ENCODE peak calls at places on chromosomes 11 and 22, in five cellular contexts. One of them, this sample, is unnamed. For H4K20me1, the result is how much of the 10 kb centered on the place peaks cover.

GRCh38 chr11:58730507-58731089 is 1.1 kb downstream of the GLYAT start:
- DNase-seq in MM.1S: no peak
- DNase-seq in HCT116: no peak
- DNase-seq in SK-N-SH: no peak
- DNase-seq in OCI-LY7: no peak
- DNase-seq in this sample: no peak

GRCh38 chr22:30252411-30253204 is 6.0 kb upstream of the LIF start:
- DNase-seq in MM.1S: no peak
- DNase-seq in HCT116: peak
- DNase-seq in SK-N-SH: no peak
- DNase-seq in OCI-LY7: no peak
- DNase-seq in this sample: no peak

GRCh38 chr22:47284360-47284759 is 521.9 kb downstream of the TBC1D22A start:
- DNase-seq in MM.1S: no peak
- DNase-seq in HCT116: no peak
- DNase-seq in SK-N-SH: no peak
- DNase-seq in OCI-LY7: no peak
- DNase-seq in this sample: no peak

GRCh38 chr11:36030707-36031365 is 87.0 kb downstream of the LDLRAD3 start:
- DNase-seq in MM.1S: no peak
- DNase-seq in HCT116: no peak
- DNase-seq in SK-N-SH: peak
- DNase-seq in OCI-LY7: no peak
- DNase-seq in this sample: no peak

GRCh38 chr11:120954381-120954780 is 69.5 kb upstream of the TBCEL start:
- DNase-seq in MM.1S: no peak
- DNase-seq in HCT116: no peak
- DNase-seq in SK-N-SH: no peak
- DNase-seq in OCI-LY7: no peak
- DNase-seq in this sample: no peak

GRCh38 chr11:44030276-44030932 is 17.4 kb upstream of the ACCSL start:
- DNase-seq in MM.1S: no peak
- DNase-seq in HCT116: no peak
- DNase-seq in SK-N-SH: no peak
- DNase-seq in OCI-LY7: no peak
- DNase-seq in this sample: peak

GRCh38 chr11:33645686-33646085 is 54.9 kb downstream of the C11orf91 start:
- DNase-seq in MM.1S: no peak
- DNase-seq in HCT116: no peak
- DNase-seq in SK-N-SH: no peak
- DNase-seq in OCI-LY7: no peak
- DNase-seq in this sample: no peak

GRCh38 chr22:19187716-19188563 is 9.4 kb upstream of the SLC25A1 start:
- DNase-seq in MM.1S: no peak
- DNase-seq in HCT116: no peak
- DNase-seq in SK-N-SH: no peak
- DNase-seq in OCI-LY7: no peak
- DNase-seq in this sample: no peak

GRCh38 chr11:64376071-64376470 is 17.1 kb downstream of the RPS6KA4 start:
- DNase-seq in MM.1S: no peak
- DNase-seq in HCT116: no peak
- DNase-seq in SK-N-SH: no peak
- DNase-seq in OCI-LY7: no peak
- DNase-seq in this sample: no peak

GRCh38 chr11:115941481-115941993 is 437.3 kb upstream of the CADM1 start:
- DNase-seq in MM.1S: no peak
- DNase-seq in HCT116: no peak
- DNase-seq in SK-N-SH: no peak
- DNase-seq in OCI-LY7: no peak
- DNase-seq in this sample: no peak

GRCh38 chr22:22931557-22932270 is 44.1 kb downstream of the IGLL5 start:
- DNase-seq in MM.1S: peak
- DNase-seq in HCT116: no peak
- DNase-seq in SK-N-SH: no peak
- DNase-seq in OCI-LY7: peak
- DNase-seq in this sample: no peak

GRCh38 chr11:121596195-121597145 is 143.7 kb upstream of the SORL1-AS1 start:
- DNase-seq in MM.1S: no peak
- DNase-seq in HCT116: no peak
- DNase-seq in SK-N-SH: no peak
- DNase-seq in OCI-LY7: no peak
- DNase-seq in this sample: no peak

GRCh38 chr22:41301085-41302015 is at the start of gene ZC3H7B:
- DNase-seq in MM.1S: peak
- DNase-seq in HCT116: no peak
- DNase-seq in SK-N-SH: peak
- DNase-seq in OCI-LY7: peak
- DNase-seq in this sample: peak

GRCh38 chr11:124935548-124936514 is at the start of gene HEPACAM:
- DNase-seq in MM.1S: no peak
- DNase-seq in HCT116: no peak
- DNase-seq in SK-N-SH: no peak
- DNase-seq in OCI-LY7: no peak
- DNase-seq in this sample: no peak

GRCh38 chr11:82906236-82906635 is 4.7 kb downstream of the DDIAS start:
- DNase-seq in MM.1S: peak
- DNase-seq in HCT116: peak
- DNase-seq in SK-N-SH: no peak
- DNase-seq in OCI-LY7: peak
- DNase-seq in this sample: peak

GRCh38 chr22:32204211-32204855 is 540 bp downstream of the RFPL2 start:
- DNase-seq in MM.1S: no peak
- DNase-seq in HCT116: no peak
- DNase-seq in SK-N-SH: peak
- DNase-seq in OCI-LY7: no peak
- DNase-seq in this sample: peak

GRCh38 chr22:38282397-38282796 is 9.6 kb upstream of the TMEM184B start:
- DNase-seq in MM.1S: no peak
- DNase-seq in HCT116: no peak
- DNase-seq in SK-N-SH: no peak
- DNase-seq in OCI-LY7: no peak
- DNase-seq in this sample: no peak

GRCh38 chr11:73753938-73754337 is 6.9 kb downstream of the RAB6A start:
- DNase-seq in MM.1S: no peak
- DNase-seq in HCT116: no peak
- DNase-seq in SK-N-SH: no peak
- DNase-seq in OCI-LY7: no peak
- DNase-seq in this sample: peak

GRCh38 chr11:116257871-116258270 is 514.9 kb downstream of the BUD13 start:
- DNase-seq in MM.1S: no peak
- DNase-seq in HCT116: no peak
- DNase-seq in SK-N-SH: no peak
- DNase-seq in OCI-LY7: no peak
- DNase-seq in this sample: no peak

GRCh38 chr22:16956290-16956689 is 51.7 kb downstream of the GAB4 start:
- DNase-seq in MM.1S: no peak
- DNase-seq in HCT116: no peak
- DNase-seq in SK-N-SH: no peak
- DNase-seq in OCI-LY7: no peak
- DNase-seq in this sample: no peak

GRCh38 chr11:23288001-23288783 is 427.9 kb upstream of the CCDC179 start:
- DNase-seq in MM.1S: no peak
- DNase-seq in HCT116: no peak
- DNase-seq in SK-N-SH: no peak
- DNase-seq in OCI-LY7: no peak
- DNase-seq in this sample: no peak

GRCh38 chr11:109729761-109730160 is 307.8 kb downstream of the C11orf87 start:
- DNase-seq in MM.1S: peak
- DNase-seq in HCT116: no peak
- DNase-seq in SK-N-SH: no peak
- DNase-seq in OCI-LY7: no peak
- DNase-seq in this sample: peak

GRCh38 chr11:22725079-22725478 is 58.7 kb downstream of the GAS2 start:
- DNase-seq in MM.1S: no peak
- DNase-seq in HCT116: no peak
- DNase-seq in SK-N-SH: no peak
- DNase-seq in OCI-LY7: no peak
- DNase-seq in this sample: no peak

GRCh38 chr22:37999640-38000272 is 15.4 kb upstream of the SOX10 start:
- DNase-seq in MM.1S: no peak
- DNase-seq in HCT116: peak
- DNase-seq in SK-N-SH: no peak
- DNase-seq in OCI-LY7: peak
- DNase-seq in this sample: no peak

GRCh38 chr22:39510529-39511149 is 8.5 kb downstream of the MIEF1 start:
- DNase-seq in MM.1S: no peak
- DNase-seq in HCT116: no peak
- DNase-seq in SK-N-SH: no peak
- DNase-seq in OCI-LY7: no peak
- DNase-seq in this sample: no peak
- H4K20me1 ChIP-seq in MM.1S: under half
- H4K20me1 ChIP-seq in HCT116: under half
- H4K20me1 ChIP-seq in SK-N-SH: under half
- H4K20me1 ChIP-seq in OCI-LY7: under half
- H4K20me1 ChIP-seq in this sample: under half

DNA sequence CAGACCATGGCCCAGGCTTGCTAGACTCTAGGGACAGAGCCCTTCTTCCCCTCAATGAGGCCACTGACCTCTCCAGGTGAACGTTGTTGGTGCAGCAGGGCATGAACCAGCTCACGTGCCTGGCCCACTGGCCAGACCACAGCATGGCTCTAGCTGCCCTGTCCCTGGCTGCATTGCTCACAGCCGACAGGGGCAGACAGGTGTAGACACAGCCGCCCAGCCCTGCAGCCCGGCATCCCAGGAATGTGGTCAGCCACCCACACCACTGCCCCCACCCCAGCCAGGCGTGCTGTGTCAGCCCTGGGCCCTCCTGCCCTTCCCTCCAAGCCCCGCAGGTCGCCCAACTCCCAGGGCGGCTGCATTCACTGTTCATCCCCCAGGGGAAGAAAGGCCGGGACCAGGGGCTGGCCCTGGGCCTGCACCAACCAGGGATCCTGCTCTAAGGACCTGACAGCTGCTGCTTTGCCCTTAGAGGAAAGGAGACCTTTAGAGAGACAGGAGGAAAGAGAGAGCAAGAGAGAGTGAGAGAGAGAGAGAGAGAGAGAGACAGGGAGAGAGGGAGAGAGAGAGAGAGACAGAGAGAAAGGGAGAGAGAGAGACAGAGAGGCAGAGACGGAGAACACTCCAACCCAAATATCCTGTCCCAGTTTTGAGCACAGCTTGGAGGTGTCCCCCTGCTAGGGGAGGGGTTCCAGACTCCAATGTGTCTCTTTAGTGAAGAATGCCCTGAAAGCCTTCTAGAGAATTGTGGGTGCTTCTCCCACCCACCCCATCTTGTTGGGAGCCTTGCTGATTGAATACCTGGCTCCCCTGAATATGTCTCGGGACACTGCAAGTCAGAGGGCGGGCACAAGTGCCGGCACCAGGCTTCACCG is 44.2 kb upstream of the LINC01488 start:
- DNase-seq in MM.1S: no peak
- DNase-seq in HCT116: no peak
- DNase-seq in SK-N-SH: no peak
- DNase-seq in OCI-LY7: no peak
- DNase-seq in this sample: peak
- H3K4me2 ChIP-seq in MM.1S: no peak
- H3K4me2 ChIP-seq in HCT116: peak
- H3K4me2 ChIP-seq in SK-N-SH: no peak
- H3K4me2 ChIP-seq in OCI-LY7: no peak
- H3K4me2 ChIP-seq in this sample: no peak

GRCh38 chr11:114031599-114032320 is 27.8 kb upstream of the ZBTB16 start:
- DNase-seq in MM.1S: no peak
- DNase-seq in HCT116: no peak
- DNase-seq in SK-N-SH: no peak
- DNase-seq in OCI-LY7: no peak
- DNase-seq in this sample: no peak

GRCh38 chr11:114027396-114027795 is 32.1 kb upstream of the ZBTB16 start:
- DNase-seq in MM.1S: no peak
- DNase-seq in HCT116: no peak
- DNase-seq in SK-N-SH: no peak
- DNase-seq in OCI-LY7: no peak
- DNase-seq in this sample: no peak

GRCh38 chr11:114025329-114025907 is 34.1 kb upstream of the ZBTB16 start:
- DNase-seq in MM.1S: no peak
- DNase-seq in HCT116: no peak
- DNase-seq in SK-N-SH: no peak
- DNase-seq in OCI-LY7: no peak
- DNase-seq in this sample: no peak

GRCh38 chr11:114027941-114028340 is 31.6 kb upstream of the ZBTB16 start:
- DNase-seq in MM.1S: no peak
- DNase-seq in HCT116: no peak
- DNase-seq in SK-N-SH: no peak
- DNase-seq in OCI-LY7: peak
- DNase-seq in this sample: no peak

DNA sequence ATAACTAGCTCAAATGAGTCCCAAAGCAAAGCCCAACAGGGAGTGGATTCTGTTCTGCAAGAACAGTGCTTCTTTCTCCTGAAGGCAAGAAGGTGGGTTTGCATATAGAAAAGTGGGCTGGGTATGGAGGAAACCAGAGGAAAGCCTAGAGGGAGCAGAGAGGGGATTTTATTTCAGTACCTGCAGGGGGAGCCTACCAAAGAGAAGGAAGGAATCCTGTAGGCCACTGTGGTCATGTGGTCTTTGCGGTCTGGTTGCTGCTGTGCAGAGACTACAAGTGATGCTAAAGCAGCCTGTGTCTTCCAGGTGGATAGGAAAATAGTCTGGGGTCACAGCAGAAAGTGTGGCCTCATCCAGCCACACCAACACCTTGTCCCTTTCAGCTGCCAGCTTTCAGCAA is 33.2 kb upstream of the ZBTB16 start:
- DNase-seq in MM.1S: peak
- DNase-seq in HCT116: no peak
- DNase-seq in SK-N-SH: no peak
- DNase-seq in OCI-LY7: peak
- DNase-seq in this sample: peak
- TF ChIP-seq EZH2phosphoT487 in MM.1S: no peak
- TF ChIP-seq EZH2phosphoT487 in HCT116: no peak
- TF ChIP-seq EZH2phosphoT487 in SK-N-SH: no peak
- TF ChIP-seq EZH2phosphoT487 in OCI-LY7: no peak
- TF ChIP-seq EZH2phosphoT487 in this sample: no peak

DNA sequence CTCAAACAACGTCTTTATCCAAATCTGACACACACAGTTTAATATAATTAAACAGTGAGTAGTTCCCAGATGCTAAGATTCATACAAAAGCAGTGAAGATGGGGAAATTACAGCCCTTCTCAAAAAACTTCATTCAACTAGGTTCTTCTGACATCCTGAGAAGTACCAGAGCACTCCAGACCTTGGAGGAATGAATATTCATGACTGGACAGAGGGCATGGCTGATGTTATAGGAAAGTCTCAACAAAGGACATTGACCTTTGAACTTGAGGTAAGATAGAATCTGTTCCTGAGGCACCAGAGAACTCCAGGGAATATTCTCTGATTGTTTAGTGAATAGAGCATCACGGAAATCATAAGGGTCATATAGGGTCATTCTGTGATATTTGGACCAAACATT is 106.4 kb upstream of the SLC5A12 start:
- DNase-seq in MM.1S: no peak
- DNase-seq in HCT116: no peak
- DNase-seq in SK-N-SH: no peak
- DNase-seq in OCI-LY7: no peak
- DNase-seq in this sample: no peak
- H4K20me1 ChIP-seq in MM.1S: under half
- H4K20me1 ChIP-seq in HCT116: under half
- H4K20me1 ChIP-seq in SK-N-SH: under half
- H4K20me1 ChIP-seq in OCI-LY7: under half
- H4K20me1 ChIP-seq in this sample: under half